ENCODE peak calls at places on chromosomes 11 and 22, in nine cellular contexts. One of them, this sample, is unnamed.

GRCh38 chr11:78941226-78941851 is 366.7 kb upstream of the NARS2 start:
- DNase-seq in suprapubic skin: no peak
- DNase-seq in stomach: no peak
- DNase-seq in A549: no peak
- DNase-seq in sigmoid colon: no peak
- DNase-seq in tibial nerve: no peak
- DNase-seq in ovary: no peak
- DNase-seq in HepG2: no peak
- DNase-seq in H1: no peak
- DNase-seq in this sample: no peak

GRCh38 chr11:95134491-95134890 is 44.8 kb downstream of the ENDOD1 start:
- DNase-seq in suprapubic skin: no peak
- DNase-seq in stomach: no peak
- DNase-seq in A549: peak; percentile 30
- DNase-seq in sigmoid colon: no peak
- DNase-seq in tibial nerve: no peak
- DNase-seq in ovary: no peak
- DNase-seq in HepG2: no peak
- DNase-seq in H1: no peak
- DNase-seq in this sample: no peak

GRCh38 chr11:872799-873198 is 30.1 kb downstream of the TSPAN4 start:
- DNase-seq in suprapubic skin: no peak
- DNase-seq in stomach: no peak
- DNase-seq in A549: no peak
- DNase-seq in sigmoid colon: no peak
- DNase-seq in tibial nerve: no peak
- DNase-seq in ovary: no peak
- DNase-seq in HepG2: no peak
- DNase-seq in H1: no peak
- DNase-seq in this sample: no peak

GRCh38 chr22:44307509-44308169 is 5.1 kb downstream of the SHISAL1 start:
- DNase-seq in suprapubic skin: no peak
- DNase-seq in stomach: no peak
- DNase-seq in A549: no peak
- DNase-seq in sigmoid colon: peak; percentile 90
- DNase-seq in tibial nerve: peak; percentile 14
- DNase-seq in ovary: peak; percentile 61
- DNase-seq in HepG2: no peak
- DNase-seq in H1: no peak
- DNase-seq in this sample: no peak

GRCh38 chr11:45964911-45965389 is 42.5 kb downstream of the LARGE2 start:
- DNase-seq in suprapubic skin: peak; percentile 73
- DNase-seq in stomach: peak; percentile 56
- DNase-seq in A549: peak; percentile 75
- DNase-seq in sigmoid colon: peak; percentile 82
- DNase-seq in tibial nerve: peak; percentile 59
- DNase-seq in ovary: peak; percentile 74
- DNase-seq in HepG2: peak; percentile 54
- DNase-seq in H1: peak; percentile 70
- DNase-seq in this sample: peak; percentile 48

GRCh38 chr11:131677832-131678470 is 307.5 kb downstream of the NTM start:
- DNase-seq in suprapubic skin: no peak
- DNase-seq in stomach: no peak
- DNase-seq in A549: no peak
- DNase-seq in sigmoid colon: no peak
- DNase-seq in tibial nerve: no peak
- DNase-seq in ovary: no peak
- DNase-seq in HepG2: no peak
- DNase-seq in H1: no peak
- DNase-seq in this sample: no peak

GRCh38 chr11:90449643-90450042 is 226.8 kb upstream of the CHORDC1 start:
- DNase-seq in suprapubic skin: no peak
- DNase-seq in stomach: no peak
- DNase-seq in A549: no peak
- DNase-seq in sigmoid colon: no peak
- DNase-seq in tibial nerve: no peak
- DNase-seq in ovary: no peak
- DNase-seq in HepG2: no peak
- DNase-seq in H1: no peak
- DNase-seq in this sample: no peak

GRCh38 chr11:80007616-80008015 is 566.8 kb upstream of the TENM4 start:
- DNase-seq in suprapubic skin: no peak
- DNase-seq in stomach: no peak
- DNase-seq in A549: no peak
- DNase-seq in sigmoid colon: no peak
- DNase-seq in tibial nerve: no peak
- DNase-seq in ovary: no peak
- DNase-seq in HepG2: no peak
- DNase-seq in H1: no peak
- DNase-seq in this sample: no peak

GRCh38 chr11:63917685-63918523 is 940 bp upstream of the RCOR2 start:
- DNase-seq in suprapubic skin: no peak
- DNase-seq in stomach: peak; percentile 74
- DNase-seq in A549: peak; percentile 80
- DNase-seq in sigmoid colon: peak; percentile 82
- DNase-seq in tibial nerve: no peak
- DNase-seq in ovary: peak; percentile 65
- DNase-seq in HepG2: peak; percentile 43
- DNase-seq in H1: peak; percentile 88
- DNase-seq in this sample: peak; percentile 62

GRCh38 chr11:114262681-114263509 is 33.3 kb upstream of the NNMT start:
- DNase-seq in suprapubic skin: peak; percentile 34
- DNase-seq in stomach: no peak
- DNase-seq in A549: peak; percentile 50
- DNase-seq in sigmoid colon: peak; percentile 84
- DNase-seq in tibial nerve: no peak
- DNase-seq in ovary: no peak
- DNase-seq in HepG2: peak; percentile 44
- DNase-seq in H1: no peak
- DNase-seq in this sample: no peak

GRCh38 chr11:122189259-122189658 is 73.2 kb upstream of the BLID start:
- DNase-seq in suprapubic skin: no peak
- DNase-seq in stomach: no peak
- DNase-seq in A549: peak; percentile 82
- DNase-seq in sigmoid colon: no peak
- DNase-seq in tibial nerve: no peak
- DNase-seq in ovary: no peak
- DNase-seq in HepG2: no peak
- DNase-seq in H1: no peak
- DNase-seq in this sample: no peak

DNA sequence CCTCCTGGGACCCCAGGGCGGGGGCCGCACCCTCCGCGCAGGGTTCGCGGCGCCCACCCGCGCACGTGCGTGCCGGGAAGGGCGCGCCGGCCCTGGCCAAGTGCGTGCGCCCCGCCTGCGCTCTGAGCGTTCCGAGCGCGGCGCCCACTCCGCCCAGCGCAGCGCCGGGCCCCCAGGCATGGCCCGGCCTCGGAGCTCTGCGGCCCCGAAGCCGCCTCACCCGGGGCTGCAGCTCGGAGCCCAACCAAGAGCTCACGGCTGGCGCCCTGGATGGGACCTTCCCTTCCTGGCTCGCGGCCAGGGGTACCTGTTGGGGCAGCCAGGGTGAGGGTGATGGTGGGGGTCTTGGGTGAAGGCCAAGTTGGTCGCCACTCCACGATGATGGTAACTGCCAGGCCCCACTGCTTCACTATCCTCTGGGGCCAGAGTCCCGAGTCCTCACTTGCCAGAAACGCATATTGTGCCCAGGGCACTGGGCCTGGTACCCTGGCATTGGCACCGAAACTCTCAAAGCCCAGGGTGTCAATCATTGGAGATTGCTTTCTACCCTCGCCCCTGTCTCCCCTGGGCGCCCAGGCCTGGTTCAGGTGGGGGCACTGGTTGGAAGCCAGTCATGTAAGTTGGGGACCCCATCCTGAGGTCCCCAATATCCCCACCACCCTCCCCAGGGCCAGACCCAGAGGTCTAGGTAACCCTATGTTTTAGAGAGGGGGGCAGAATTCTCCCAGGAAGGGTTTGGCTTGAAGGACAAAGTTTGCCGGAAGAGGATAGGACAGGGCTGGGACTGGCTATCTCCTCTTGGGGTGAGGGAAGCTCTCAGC is 889 bp downstream of the ANO1 start:
- DNase-seq in suprapubic skin: peak; percentile 57
- DNase-seq in stomach: no peak
- DNase-seq in A549: no peak
- DNase-seq in sigmoid colon: peak; percentile 64
- DNase-seq in tibial nerve: no peak
- DNase-seq in ovary: no peak
- DNase-seq in HepG2: no peak
- DNase-seq in H1: peak; percentile 54
- DNase-seq in this sample: no peak
- H3K27ac ChIP-seq in suprapubic skin: peak overlapping the region; percentile 74
- H3K27ac ChIP-seq in stomach: peak overlapping the region; percentile 19
- H3K27ac ChIP-seq in A549: no peak overlapping the region
- H3K27ac ChIP-seq in sigmoid colon: peak overlapping the region; percentile 2
- H3K27ac ChIP-seq in tibial nerve: no peak overlapping the region
- H3K27ac ChIP-seq in ovary: no peak overlapping the region
- H3K27ac ChIP-seq in HepG2: no peak overlapping the region
- H3K27ac ChIP-seq in H1: no peak overlapping the region
- H3K27ac ChIP-seq in this sample: peak overlapping the region; percentile 34

DNA sequence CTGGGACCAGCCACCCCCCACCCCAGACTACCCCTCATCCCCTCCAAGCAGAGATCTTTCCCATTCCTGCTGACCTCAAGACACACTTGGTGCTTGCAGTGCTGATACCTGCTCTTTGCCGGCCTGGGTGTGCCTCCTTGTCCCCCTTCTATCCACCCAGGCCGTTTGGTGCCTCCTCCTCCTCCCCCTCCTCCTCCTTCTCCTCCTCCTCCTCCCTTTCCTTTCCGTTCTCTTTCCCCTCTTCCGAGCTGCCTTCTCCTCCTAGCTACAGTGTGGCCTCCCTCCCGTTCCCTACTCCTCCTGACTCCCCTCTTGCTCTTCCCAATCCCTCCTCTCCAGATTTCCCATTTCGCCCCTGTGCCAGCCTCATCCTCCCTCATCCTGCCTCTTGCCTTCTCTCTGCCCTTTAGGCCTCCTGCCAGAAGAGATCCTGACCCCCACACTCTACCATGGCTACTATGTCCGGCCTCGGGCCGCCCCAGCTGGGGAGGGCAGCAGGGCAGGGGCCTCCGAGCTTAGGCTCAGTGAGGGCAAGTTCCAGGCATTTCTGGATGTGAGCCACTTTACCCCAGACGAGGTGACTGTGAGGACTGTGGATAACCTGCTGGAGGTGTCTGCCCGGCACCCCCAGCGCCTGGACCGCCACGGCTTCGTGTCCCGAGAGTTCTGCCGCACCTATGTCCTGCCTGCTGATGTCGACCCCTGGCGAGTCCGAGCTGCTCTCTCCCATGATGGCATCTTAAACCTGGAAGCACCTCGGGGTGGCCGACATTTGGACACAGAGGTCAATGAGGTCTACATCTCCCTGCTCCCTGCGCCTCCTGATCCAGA is 712 bp downstream of the HSPB2 start:
- DNase-seq in suprapubic skin: no peak
- DNase-seq in stomach: no peak
- DNase-seq in A549: no peak
- DNase-seq in sigmoid colon: peak; percentile 73
- DNase-seq in tibial nerve: peak; percentile 41
- DNase-seq in ovary: peak; percentile 48
- DNase-seq in HepG2: no peak
- DNase-seq in H1: no peak
- DNase-seq in this sample: no peak
- TF ChIP-seq EP300 in suprapubic skin: no peak
- TF ChIP-seq EP300 in stomach: no peak
- TF ChIP-seq EP300 in A549: no peak
- TF ChIP-seq EP300 in sigmoid colon: no peak
- TF ChIP-seq EP300 in tibial nerve: no peak
- TF ChIP-seq EP300 in ovary: no peak
- TF ChIP-seq EP300 in HepG2: no peak
- TF ChIP-seq EP300 in H1: no peak
- TF ChIP-seq EP300 in this sample: no peak

GRCh38 chr11:72965672-72966071 is 151.5 kb downstream of the ATG16L2 start:
- DNase-seq in suprapubic skin: no peak
- DNase-seq in stomach: no peak
- DNase-seq in A549: no peak
- DNase-seq in sigmoid colon: no peak
- DNase-seq in tibial nerve: no peak
- DNase-seq in ovary: no peak
- DNase-seq in HepG2: no peak
- DNase-seq in H1: no peak
- DNase-seq in this sample: no peak

GRCh38 chr11:72962084-72962483 is 147.9 kb downstream of the ATG16L2 start:
- DNase-seq in suprapubic skin: no peak
- DNase-seq in stomach: no peak
- DNase-seq in A549: no peak
- DNase-seq in sigmoid colon: no peak
- DNase-seq in tibial nerve: no peak
- DNase-seq in ovary: no peak
- DNase-seq in HepG2: no peak
- DNase-seq in H1: no peak
- DNase-seq in this sample: no peak

GRCh38 chr11:72959998-72960731 is 146.0 kb downstream of the ATG16L2 start:
- DNase-seq in suprapubic skin: no peak
- DNase-seq in stomach: no peak
- DNase-seq in A549: no peak
- DNase-seq in sigmoid colon: no peak
- DNase-seq in tibial nerve: no peak
- DNase-seq in ovary: no peak
- DNase-seq in HepG2: no peak
- DNase-seq in H1: no peak
- DNase-seq in this sample: no peak

GRCh38 chr11:72958790-72959189 is 144.6 kb downstream of the ATG16L2 start:
- DNase-seq in suprapubic skin: no peak
- DNase-seq in stomach: no peak
- DNase-seq in A549: no peak
- DNase-seq in sigmoid colon: no peak
- DNase-seq in tibial nerve: no peak
- DNase-seq in ovary: no peak
- DNase-seq in HepG2: no peak
- DNase-seq in H1: no peak
- DNase-seq in this sample: no peak

GRCh38 chr11:72962717-72963116 is 148.5 kb downstream of the ATG16L2 start:
- DNase-seq in suprapubic skin: no peak
- DNase-seq in stomach: no peak
- DNase-seq in A549: no peak
- DNase-seq in sigmoid colon: no peak
- DNase-seq in tibial nerve: no peak
- DNase-seq in ovary: no peak
- DNase-seq in HepG2: no peak
- DNase-seq in H1: no peak
- DNase-seq in this sample: no peak
- H3K27ac ChIP-seq in suprapubic skin: no peak overlapping the region
- H3K27ac ChIP-seq in stomach: no peak overlapping the region
- H3K27ac ChIP-seq in A549: no peak overlapping the region
- H3K27ac ChIP-seq in sigmoid colon: no peak overlapping the region
- H3K27ac ChIP-seq in tibial nerve: no peak overlapping the region
- H3K27ac ChIP-seq in ovary: no peak overlapping the region
- H3K27ac ChIP-seq in HepG2: no peak overlapping the region
- H3K27ac ChIP-seq in H1: no peak overlapping the region
- H3K27ac ChIP-seq in this sample: no peak overlapping the region

DNA sequence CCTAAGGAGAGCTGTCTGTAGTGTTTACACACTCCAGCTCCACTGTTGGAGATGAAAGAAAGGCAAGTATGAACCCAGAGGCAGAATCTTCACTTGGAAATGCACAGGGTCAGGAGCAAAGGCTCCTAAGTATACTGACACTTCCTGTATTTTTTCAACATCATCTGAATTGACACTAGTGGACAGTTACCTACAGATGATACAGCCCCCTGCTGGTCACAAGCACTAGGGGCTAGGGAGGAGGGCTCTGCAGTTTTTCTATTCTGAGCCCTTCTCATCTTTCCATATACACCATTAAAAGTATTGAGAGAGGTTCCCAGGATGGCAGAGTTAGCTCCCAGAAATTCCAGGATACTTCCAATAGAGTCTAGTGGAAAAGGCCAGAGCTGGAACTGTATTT is 290.3 kb upstream of the API5 start:
- DNase-seq in suprapubic skin: no peak
- DNase-seq in stomach: no peak
- DNase-seq in A549: peak; percentile 15
- DNase-seq in sigmoid colon: no peak
- DNase-seq in tibial nerve: no peak
- DNase-seq in ovary: no peak
- DNase-seq in HepG2: peak; percentile 13
- DNase-seq in H1: no peak
- DNase-seq in this sample: no peak
- TF ChIP-seq EP300 in suprapubic skin: no peak
- TF ChIP-seq EP300 in stomach: no peak
- TF ChIP-seq EP300 in A549: no peak
- TF ChIP-seq EP300 in sigmoid colon: no peak
- TF ChIP-seq EP300 in tibial nerve: no peak
- TF ChIP-seq EP300 in ovary: no peak
- TF ChIP-seq EP300 in HepG2: no peak
- TF ChIP-seq EP300 in H1: no peak
- TF ChIP-seq EP300 in this sample: no peak

This sample was measured in transverse colon.